ENCODE peak calls at places on chromosomes 7 and 10, in four cellular contexts. F, V, C and Q are unnamed samples.
A peak's percentile ranks its signal among the peaks of the same experiment; 100 is the strongest.

GRCh38 chr7:154696556-154696955 is 306.4 kb downstream of the PAXIP1 start:
- DNase-seq in V (no peak), F (no peak), C (no peak), Q (no peak)

GRCh38 chr10:93598157-93598556 is 2.9 kb downstream of the RBP4 start:
- DNase-seq in C (no peak), F (no peak), V (no peak), Q (peak; percentile 7)

GRCh38 chr7:90726623-90727022 is 130.5 kb downstream of the CDK14 start:
- DNase-seq in C (no peak), V (peak; percentile 22), F (no peak), Q (peak; percentile 59)

GRCh38 chr7:138352570-138353461 is 107.2 kb upstream of the TRIM24 start:
- DNase-seq in V (no peak), C (no peak), F (no peak), Q (no peak)

GRCh38 chr10:72736176-72736795 is 44.3 kb downstream of the MCU start:
- DNase-seq in V (no peak), F (no peak), C (no peak), Q (no peak)

GRCh38 chr7:97020601-97021442 is 3.8 kb downstream of the DLX5 start:
- DNase-seq in V (no peak), C (no peak), F (no peak), Q (no peak)

GRCh38 chr10:79056736-79057391 is 11.9 kb upstream of the ZMIZ1 start:
- DNase-seq in F (peak; percentile 52), V (no peak), C (no peak), Q (no peak)

GRCh38 chr7:115363916-115364315 is 442.0 kb downstream of the MDFIC start:
- DNase-seq in F (no peak), V (no peak), C (no peak), Q (no peak)

GRCh38 chr7:27237735-27238334 is 4.8 kb upstream of the EVX1 start:
- DNase-seq in C (no peak), F (no peak), V (no peak), Q (peak; percentile 45)

GRCh38 chr10:60681103-60681502 is 97.2 kb upstream of the CDK1 start:
- DNase-seq in F (no peak), V (no peak), C (no peak), Q (no peak)

GRCh38 chr10:117137031-117137910 is 799 bp downstream of the VAX1 start:
- DNase-seq in V (no peak), F (no peak), C (peak; percentile 31), Q (peak; percentile 57)

GRCh38 chr7:130135208-130136205 is 65.2 kb downstream of the KLHDC10 start:
- DNase-seq in F (no peak), V (no peak), C (no peak), Q (peak; percentile 34)

GRCh38 chr10:107409517-107409916 is 245.0 kb upstream of the SORCS1 start:
- DNase-seq in F (no peak), C (no peak), V (peak; percentile 34), Q (peak; percentile 33)

GRCh38 chr7:139654270-139655181 is 123.3 kb downstream of the HIPK2 start:
- DNase-seq in V (no peak), F (no peak), C (no peak), Q (no peak)

GRCh38 chr7:148806187-148806586 is 77.9 kb downstream of the EZH2 start:
- DNase-seq in F (no peak), C (no peak), V (no peak), Q (no peak)

GRCh38 chr10:78339251-78339650 is 305.6 kb downstream of the RPS24 start:
- DNase-seq in F (peak; percentile 24), V (no peak), C (no peak), Q (no peak)

GRCh38 chr7:12385364-12385786 is 18.3 kb downstream of the VWDE start:
- DNase-seq in V (no peak), F (no peak), C (no peak), Q (no peak)

GRCh38 chr7:28068811-28069216 is 111.8 kb downstream of the JAZF1 start:
- DNase-seq in V (no peak), F (no peak), C (no peak), Q (no peak)

GRCh38 chr10:46547881-46548780 is 8.3 kb downstream of the GPRIN2 start:
- DNase-seq in C (no peak), F (peak; percentile 71), V (peak; percentile 6), Q (no peak)

GRCh38 chr7:94400643-94401042 is 5.9 kb downstream of the COL1A2 start:
- DNase-seq in F (no peak), V (no peak), C (no peak), Q (no peak)

GRCh38 chr7:21972397-21972784 is 26.7 kb upstream of the CDCA7L start:
- DNase-seq in V (no peak), C (no peak), F (no peak), Q (no peak)

GRCh38 chr7:15558747-15559146 is 3.1 kb downstream of the AGMO start:
- DNase-seq in V (no peak), F (no peak), C (no peak), Q (no peak)

DNA sequence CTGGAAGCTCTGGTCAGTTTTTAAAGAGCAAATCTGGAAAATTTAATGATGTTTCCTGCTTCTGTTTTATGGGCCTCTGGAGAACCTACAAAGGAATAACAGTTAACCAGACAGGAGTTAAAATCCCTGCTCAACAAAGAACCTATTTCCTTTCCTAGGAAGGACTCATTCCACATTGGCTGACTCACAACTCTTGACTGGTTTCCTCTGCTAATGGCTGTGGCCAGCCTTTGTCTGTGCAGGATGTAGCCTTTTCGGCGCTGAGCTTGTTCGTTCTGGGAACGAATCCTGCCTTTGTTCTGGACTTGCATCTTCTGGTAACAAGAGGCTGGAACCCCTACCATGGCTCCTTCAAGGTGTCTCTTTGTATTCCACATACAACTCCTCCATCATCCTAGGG is 112.8 kb upstream of the PDCD4 start:
- DNase-seq in V (no peak), F (no peak), C (no peak), Q (no peak)
- H3K27ac ChIP-seq in V (peak overlapping the region; percentile 80), F (peak overlapping the region; percentile 45), C (peak overlapping the region; percentile 79), Q (no peak overlapping the region)

GRCh38 chr10:132209130-132209529 is 22.4 kb downstream of the DPYSL4 start:
- DNase-seq in V (no peak), C (no peak), F (no peak), Q (no peak)

GRCh38 chr10:132209978-132210530 is 23.3 kb downstream of the DPYSL4 start:
- DNase-seq in F (no peak), V (no peak), C (no peak), Q (no peak)

GRCh38 chr10:132211246-132211645 is 24.5 kb downstream of the DPYSL4 start:
- DNase-seq in V (no peak), C (no peak), F (no peak), Q (no peak)

GRCh38 chr10:132212816-132213215 is 26.1 kb downstream of the DPYSL4 start:
- DNase-seq in V (no peak), C (no peak), F (no peak), Q (no peak)

DNA sequence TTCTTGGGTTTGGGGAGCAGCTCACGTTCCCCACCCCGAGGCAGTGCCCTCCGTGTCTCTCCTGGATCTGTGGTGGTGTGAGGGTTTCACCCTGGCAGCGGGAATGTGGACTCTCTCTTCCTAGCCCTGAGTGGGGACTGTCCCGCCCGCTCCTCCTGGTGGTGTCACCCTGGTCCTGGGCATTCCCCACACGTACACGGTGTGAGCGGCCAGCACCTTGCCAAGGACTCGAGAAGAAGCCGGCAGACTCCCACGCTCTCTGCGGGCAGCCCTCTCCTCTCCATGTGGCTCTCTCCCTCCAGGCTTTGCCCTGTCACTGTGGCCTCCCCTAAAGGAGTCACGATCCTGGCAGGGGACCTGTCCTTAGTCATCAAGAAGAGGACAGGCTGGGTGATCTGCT is 24.0 kb downstream of the DPYSL4 start:
- DNase-seq in F (no peak), V (no peak), C (no peak), Q (no peak)
- H3K27ac ChIP-seq in F (no peak overlapping the region), V (no peak overlapping the region), C (no peak overlapping the region), Q (no peak overlapping the region)

GRCh38 chr7:55189878-55190436 is 171.1 kb downstream of the EGFR start:
- DNase-seq in C (no peak), F (no peak), V (no peak), Q (no peak)

GRCh38 chr7:55189447-55189760 is 170.6 kb downstream of the EGFR start:
- DNase-seq in F (no peak), V (no peak), C (no peak), Q (no peak)

GRCh38 chr7:55185941-55186609 is 167.3 kb downstream of the EGFR start:
- DNase-seq in V (no peak), F (no peak), C (no peak), Q (peak; percentile 73)

GRCh38 chr7:55188590-55189446 is 170.0 kb downstream of the EGFR start:
- DNase-seq in F (no peak), V (peak; percentile 25), C (no peak), Q (no peak)

GRCh38 chr7:55187701-55188491 is 169.1 kb downstream of the EGFR start:
- DNase-seq in C (peak; percentile 45), F (no peak), V (peak; percentile 19), Q (peak; percentile 35)
- H3K27ac ChIP-seq in C (peak overlapping the region; percentile 39), F (no peak overlapping the region), V (peak overlapping the region; percentile 50), Q (no peak overlapping the region)

DNA sequence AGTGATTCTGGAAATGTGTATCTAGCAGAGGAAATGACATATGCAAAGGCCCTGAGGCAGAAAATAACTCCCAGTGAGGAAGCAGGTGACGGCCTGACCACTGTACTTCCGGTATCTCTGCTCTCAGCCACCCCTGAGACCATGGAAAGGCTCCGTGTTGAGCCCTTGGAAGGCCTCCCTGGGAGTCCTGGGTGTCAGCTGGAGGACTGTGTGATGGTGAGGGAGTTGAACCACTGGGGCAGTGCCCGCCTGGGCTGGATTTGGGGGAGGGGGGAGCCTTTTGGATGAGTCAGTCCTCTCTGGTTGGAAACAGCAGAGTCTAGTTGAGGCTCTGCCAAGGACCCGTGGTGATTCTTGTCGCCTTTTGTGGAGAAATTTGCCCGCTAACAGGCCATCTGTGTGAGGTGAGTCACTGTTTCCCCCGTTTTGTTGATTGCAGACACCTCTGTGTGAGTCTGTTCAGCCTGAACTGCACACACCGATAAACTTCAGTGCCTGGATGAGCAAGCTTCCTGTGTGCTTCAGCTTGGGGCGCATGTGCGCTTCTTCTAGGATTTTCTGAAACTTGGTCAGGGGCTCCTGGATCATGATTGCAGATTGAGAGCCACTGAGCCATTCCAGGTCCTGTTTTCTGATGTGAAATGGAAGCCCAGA is 98.6 kb downstream of the GRK5 start:
- DNase-seq in V (peak; percentile 72), C (peak; percentile 83), F (peak; percentile 86), Q (no peak)
- H3K27ac ChIP-seq in V (peak overlapping the region; percentile 66), C (peak overlapping the region; percentile 50), F (peak overlapping the region; percentile 41), Q (no peak overlapping the region)

DNA sequence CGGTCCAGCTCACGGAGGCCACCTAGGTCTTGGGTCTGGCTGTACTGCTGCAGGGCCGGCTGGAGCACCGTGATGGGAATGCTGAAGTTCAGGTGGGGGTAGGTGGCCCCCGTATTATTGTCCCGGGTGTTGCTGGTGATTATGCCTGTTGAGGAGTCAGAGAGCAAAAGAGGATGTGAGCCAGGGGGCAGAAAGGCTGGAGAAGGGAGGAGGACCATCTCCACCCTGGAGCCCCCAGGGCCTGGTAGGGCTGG is 6.6 kb downstream of the TYSND1 start:
- DNase-seq in F (no peak), V (no peak), C (no peak), Q (no peak)
- H3K27ac ChIP-seq in F (no peak overlapping the region), V (no peak overlapping the region), C (no peak overlapping the region), Q (no peak overlapping the region)

GRCh38 chr10:4671451-4672145 is 154.4 kb upstream of the AKR1E2 start:
- DNase-seq in V (no peak), C (no peak), F (no peak), Q (no peak)

GRCh38 chr10:4670737-4671136 is 155.3 kb upstream of the AKR1E2 start:
- DNase-seq in C (no peak), F (no peak), V (no peak), Q (no peak)

GRCh38 chr10:4673279-4674040 is 152.5 kb upstream of the AKR1E2 start:
- DNase-seq in F (no peak), V (no peak), C (no peak), Q (no peak)

GRCh38 chr10:4669585-4669984 is 156.4 kb upstream of the AKR1E2 start:
- DNase-seq in F (no peak), V (no peak), C (no peak), Q (no peak)

GRCh38 chr10:4672199-4672598 is 153.8 kb upstream of the AKR1E2 start:
- DNase-seq in C (no peak), F (no peak), V (no peak), Q (no peak)
- H3K27ac ChIP-seq in C (no peak overlapping the region), F (no peak overlapping the region), V (no peak overlapping the region), Q (no peak overlapping the region)